ENCODE peak calls at places on chromosomes 6 and 20, in five cellular contexts. P is IMR-90, N is mesenchymal stem cell, L is neuronal stem cell, R is H1. T is an unnamed sample.

GRCh38 chr6:12369781-12370262 is 79.7 kb downstream of the EDN1 start:
- DNase-seq in P (no peak), R (no peak), N (no peak), L (no peak), T (peak; percentile 65)

GRCh38 chr20:19598117-19598516 is 159.9 kb upstream of the RIN2 start:
- DNase-seq in N (no peak), L (no peak), R (no peak), P (no peak), T (no peak)

GRCh38 chr6:52696418-52696817 is 25.5 kb downstream of the TMEM14A start:
- DNase-seq in R (no peak), N (no peak), P (no peak), L (no peak), T (peak; percentile 15)

GRCh38 chr20:58717278-58718091 is 24.9 kb downstream of the NPEPL1 start:
- DNase-seq in P (no peak), N (no peak), L (no peak), R (no peak), T (no peak)

GRCh38 chr6:158517581-158517980 is 42.3 kb upstream of the TMEM181 start:
- DNase-seq in L (no peak), P (no peak), R (no peak), N (peak; percentile 9), T (no peak)

GRCh38 chr20:49482173-49482572 is 295 bp downstream of the KCNB1 start:
- DNase-seq in L (no peak), P (no peak), N (no peak), R (no peak), T (no peak)

GRCh38 chr6:167974644-167975344 is 22.7 kb upstream of the KIF25 start:
- DNase-seq in L (no peak), N (no peak), P (peak; percentile 32), R (no peak), T (no peak)

GRCh38 chr6:17762651-17763050 is 55.9 kb upstream of the NUP153 start:
- DNase-seq in R (no peak), P (no peak), N (no peak), L (no peak), T (no peak)

GRCh38 chr6:41756354-41756753 is 9.2 kb upstream of the PGC start:
- DNase-seq in L (no peak), R (no peak), N (no peak), P (no peak), T (no peak)

GRCh38 chr6:129105035-129105434 is 222.1 kb downstream of the LAMA2 start:
- DNase-seq in R (no peak), L (no peak), N (peak; percentile 47), P (peak; percentile 7), T (peak; percentile 30)

GRCh38 chr6:34536251-34536958 is 19.7 kb downstream of the SPDEF start:
- DNase-seq in R (no peak), N (no peak), L (no peak), P (no peak), T (no peak)

DNA sequence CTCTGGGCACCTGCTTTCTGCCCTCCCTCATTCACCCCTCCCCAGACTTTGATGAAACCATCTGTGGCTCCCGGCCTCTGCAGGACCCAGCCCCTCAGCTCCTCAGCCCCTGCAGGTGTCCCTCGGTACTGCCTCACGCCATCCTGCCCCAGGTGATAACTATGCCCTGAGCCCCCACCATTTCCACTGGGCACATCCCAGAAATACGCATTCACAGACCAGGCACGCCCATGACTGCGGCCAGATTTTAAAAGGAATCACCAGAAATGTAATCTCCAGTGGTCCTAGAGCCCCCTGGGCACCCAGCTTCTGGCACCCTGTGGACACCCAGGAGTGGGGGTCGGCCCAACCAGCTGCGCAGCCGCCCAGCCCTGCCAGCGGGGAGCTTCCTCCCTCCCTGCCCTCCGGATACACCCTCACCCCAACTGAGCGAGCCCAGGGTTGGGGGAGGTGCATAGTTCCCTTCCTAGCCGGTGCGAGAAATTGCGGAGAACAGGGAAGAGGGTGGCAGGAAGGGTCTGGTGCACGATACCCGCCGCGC is 585 bp upstream of the NTSR1 start:
- DNase-seq in L (no peak), N (no peak), R (no peak), P (no peak), T (peak; percentile 65)
- H3K4me3 ChIP-seq in L (peak overlapping the region; percentile 2), N (peak overlapping the region; percentile 41), R (peak overlapping the region; percentile 49), P (no peak overlapping the region), T (no peak overlapping the region)

DNA sequence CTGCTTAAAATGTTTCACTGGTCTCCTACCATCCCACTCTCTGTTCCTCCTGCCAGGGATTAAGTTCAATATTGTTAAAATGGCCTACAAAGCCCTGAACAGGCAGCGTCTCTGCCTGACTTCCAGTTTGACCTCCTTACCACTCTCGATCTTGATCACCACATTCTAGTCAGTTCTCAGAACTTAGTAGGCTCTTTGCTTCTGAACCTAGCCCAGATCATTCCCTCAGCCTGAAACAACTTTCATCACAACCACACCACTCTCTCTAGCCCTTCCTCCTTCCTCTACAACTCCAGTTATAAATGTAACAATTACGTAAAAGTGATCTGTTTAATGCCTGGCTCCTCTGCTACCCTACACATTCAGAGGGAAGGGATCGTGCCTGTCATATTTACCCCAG is 53.3 kb downstream of the ATG5 start:
- DNase-seq in P (no peak), N (no peak), L (no peak), R (no peak), T (no peak)
- H4K8ac ChIP-seq in P (no peak overlapping the region), N (no peak overlapping the region), L (no peak overlapping the region), R (no peak overlapping the region), T (no peak overlapping the region)

GRCh38 chr6:161465403-161465802 is 191.5 kb upstream of the AGPAT4 start:
- DNase-seq in N (no peak), L (no peak), P (no peak), R (no peak), T (peak; percentile 83)
- H3K4me3 ChIP-seq in N (no peak overlapping the region), L (no peak overlapping the region), P (no peak overlapping the region), R (no peak overlapping the region), T (no peak overlapping the region)

DNA sequence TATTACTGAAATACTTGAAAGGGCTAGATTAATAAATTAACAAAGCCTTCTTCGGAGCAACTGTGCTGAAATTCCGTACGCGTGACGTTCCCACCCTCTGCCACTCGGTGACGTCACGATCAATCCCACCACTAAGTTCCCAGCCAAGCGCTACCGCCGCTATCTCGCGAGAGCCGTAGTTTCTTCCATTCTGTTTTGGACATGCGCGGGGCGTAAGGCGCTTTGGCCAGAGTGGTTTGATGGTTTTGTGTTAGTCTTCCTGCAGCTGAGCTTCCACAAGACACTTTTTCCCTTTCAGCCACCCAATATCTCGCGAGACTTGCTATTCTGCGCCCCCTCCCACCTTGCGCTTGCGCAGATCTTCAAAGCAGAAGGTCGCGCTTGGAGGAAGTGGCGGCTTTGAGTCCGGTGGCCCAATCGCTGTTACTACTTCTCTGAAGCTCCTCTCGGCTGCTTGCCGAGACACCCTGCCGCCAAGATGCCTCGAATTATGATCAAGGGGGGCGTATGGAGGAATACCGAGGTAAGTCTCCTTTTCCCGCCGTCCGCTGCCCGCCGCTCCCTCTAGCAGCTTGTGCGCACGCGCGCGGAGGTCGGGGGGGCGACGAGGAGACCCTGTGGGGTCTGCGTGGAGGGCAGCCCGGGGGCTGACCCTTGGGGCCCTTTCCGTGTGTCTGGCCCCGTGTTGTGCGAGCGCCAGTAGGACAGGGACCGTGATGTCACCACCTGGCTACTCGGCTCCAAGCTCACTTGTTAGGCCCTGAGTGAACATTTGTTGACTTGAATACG is at the start of gene CDC5L:
- DNase-seq in R (peak; percentile 85), P (peak; percentile 100), L (peak; percentile 96), N (peak; percentile 99), T (peak; percentile 99)
- H4K8ac ChIP-seq in R (peak within 1 kb of the TSS; percentile 98), P (peak within 1 kb of the TSS; percentile 95), L (no peak within 1 kb of the TSS), N (peak within 1 kb of the TSS; percentile 86), T (no peak within 1 kb of the TSS)

DNA sequence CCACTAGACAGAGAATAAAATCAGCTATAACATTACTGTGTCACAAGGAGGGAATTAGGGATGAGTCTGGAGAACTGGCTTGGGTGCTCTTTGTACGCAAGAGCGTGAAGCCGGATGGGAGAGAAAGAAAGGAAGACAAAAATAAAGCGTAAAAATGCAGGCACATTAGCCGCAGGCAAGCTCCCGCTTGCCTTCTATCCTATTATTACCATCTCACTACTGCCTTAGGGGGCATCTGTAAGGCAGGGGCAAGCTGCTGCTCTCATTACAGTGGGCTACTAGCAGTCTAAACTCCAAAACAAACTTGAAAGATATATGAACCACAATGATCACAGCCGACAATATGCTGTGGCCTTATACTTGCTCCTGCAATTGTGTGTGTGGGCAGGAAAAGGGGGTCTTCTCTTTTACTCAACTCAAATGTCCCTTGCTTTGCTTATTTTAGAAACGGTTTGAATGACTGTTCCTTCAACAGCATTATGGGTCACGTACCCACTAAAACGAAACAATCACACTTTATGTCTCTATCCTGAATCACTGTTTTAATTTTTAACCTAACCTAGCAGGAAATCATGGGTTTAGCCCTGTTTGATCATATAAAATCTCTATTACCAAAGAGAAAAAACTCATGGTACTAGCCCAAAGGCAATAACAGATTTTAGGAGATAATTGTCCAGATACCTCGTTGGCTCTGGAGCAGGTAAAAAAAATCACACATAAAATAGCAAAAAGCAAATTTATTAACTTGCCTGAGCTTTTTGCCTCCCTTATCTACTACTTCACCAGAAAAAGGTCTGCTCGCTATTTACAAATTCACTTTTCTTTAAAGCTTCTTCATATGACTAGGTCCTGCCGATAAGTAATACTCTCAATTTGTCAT is 82.1 kb downstream of the GJA10 start:
- DNase-seq in L (no peak), P (no peak), N (no peak), R (no peak), T (no peak)
- H3K4me3 ChIP-seq in L (no peak overlapping the region), P (no peak overlapping the region), N (no peak overlapping the region), R (no peak overlapping the region), T (no peak overlapping the region)

DNA sequence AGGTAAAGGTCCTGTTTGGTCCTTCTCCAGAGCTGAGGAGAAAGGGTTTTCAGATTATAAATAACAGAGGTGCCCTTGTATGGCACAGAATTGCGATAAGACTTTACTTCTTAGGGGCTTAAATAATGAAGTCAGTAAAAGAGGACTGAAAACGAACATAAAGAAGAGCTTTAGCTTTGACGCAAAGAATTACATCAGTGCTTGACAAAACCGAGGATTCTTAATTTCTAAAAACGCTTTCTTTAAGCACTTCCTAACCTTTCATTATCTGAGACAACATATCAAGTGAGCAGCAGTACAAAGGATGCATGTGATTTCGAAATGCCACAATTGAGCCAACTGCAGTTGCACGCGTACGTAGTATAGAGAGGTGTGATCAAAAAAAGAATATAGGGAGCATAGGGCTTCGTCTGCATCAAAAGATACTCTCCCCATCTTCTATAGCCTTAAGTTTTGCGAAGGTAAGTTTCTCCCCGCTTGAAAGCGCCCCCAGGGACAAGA is 848 bp upstream of the LOC128125822 start:
- DNase-seq in N (no peak), L (no peak), P (no peak), R (no peak), T (no peak)
- H4K8ac ChIP-seq in N (no peak overlapping the region), L (no peak overlapping the region), P (peak overlapping the region; percentile 92), R (peak overlapping the region; percentile 77), T (no peak overlapping the region)

GRCh38 chr6:131733376-131734016 is 22.7 kb upstream of the CTAGE9 start:
- DNase-seq in P (peak; percentile 67), L (no peak), R (no peak), N (no peak), T (no peak)
- H3K4me3 ChIP-seq in P (no peak overlapping the region), L (no peak overlapping the region), R (no peak overlapping the region), N (peak overlapping the region; percentile 43), T (no peak overlapping the region)

T was measured in mesendoderm.